ENCODE peak calls at places on chromosome 11, in seven cellular contexts. K, M, N, P, B, A and Q are unnamed samples.

GRCh38 chr11:76653674-76654309 is 16.8 kb downstream of the LRRC32 start:
- DNase-seq in K (no peak), M (peak), N (no peak), P (no peak), B (no peak), A (peak), Q (no peak)

GRCh38 chr11:57248780-57249383 is 11.8 kb upstream of the APLNR start:
- DNase-seq in K (peak), M (peak), N (no peak), P (peak), B (no peak), A (peak), Q (no peak)

GRCh38 chr11:46458491-46458890 is 66.9 kb upstream of the CHRM4 start:
- DNase-seq in K (no peak), M (no peak), N (no peak), P (no peak), B (no peak), A (no peak), Q (no peak)

GRCh38 chr11:57370251-57370650 is 10.7 kb downstream of the PRG3 start:
- DNase-seq in K (no peak), M (no peak), N (no peak), P (no peak), B (no peak), A (no peak), Q (peak)

GRCh38 chr11:108788565-108789199 is 123.8 kb downstream of the DDX10 start:
- DNase-seq in K (no peak), M (peak), N (no peak), P (peak), B (no peak), A (no peak), Q (no peak)

GRCh38 chr11:15258433-15259350 is 144.0 kb downstream of the INSC start:
- DNase-seq in K (no peak), M (peak), N (no peak), P (peak), B (peak), A (no peak), Q (no peak)

GRCh38 chr11:47270331-47271271 is 668 bp downstream of the MADD start:
- DNase-seq in K (no peak), M (no peak), N (peak), P (no peak), B (peak), A (peak), Q (no peak)

GRCh38 chr11:86800076-86800955 is at the start of gene PRSS23:
- DNase-seq in K (peak), M (peak), N (no peak), P (no peak), B (peak), A (peak), Q (no peak)

GRCh38 chr11:74849525-74850391 is 99.1 kb downstream of the XRRA1 start:
- DNase-seq in K (no peak), M (peak), N (no peak), P (no peak), B (no peak), A (no peak), Q (no peak)

GRCh38 chr11:58006940-58007339 is 16.7 kb upstream of the OR9Q1 start:
- DNase-seq in K (no peak), M (no peak), N (no peak), P (no peak), B (no peak), A (no peak), Q (peak)

GRCh38 chr11:6321356-6321755 is 1.1 kb upstream of the CAVIN3 start:
- DNase-seq in K (no peak), M (no peak), N (no peak), P (no peak), B (no peak), A (no peak), Q (no peak)

GRCh38 chr11:100403817-100404216 is 283.3 kb upstream of the ARHGAP42 start:
- DNase-seq in K (no peak), M (no peak), N (no peak), P (no peak), B (no peak), A (no peak), Q (no peak)

GRCh38 chr11:44575288-44575672 is 9.8 kb downstream of the CD82 start:
- DNase-seq in K (no peak), M (no peak), N (no peak), P (no peak), B (no peak), A (peak), Q (no peak)

GRCh38 chr11:118056806-118057205 is 20.1 kb upstream of the TMPRSS4 start:
- DNase-seq in K (no peak), M (no peak), N (no peak), P (no peak), B (no peak), A (no peak), Q (no peak)

GRCh38 chr11:12220305-12220704 is 109.9 kb downstream of the MICAL2 start:
- DNase-seq in K (no peak), M (no peak), N (no peak), P (no peak), B (no peak), A (no peak), Q (no peak)

GRCh38 chr11:33588056-33588455 is 112.6 kb downstream of the C11orf91 start:
- DNase-seq in K (no peak), M (no peak), N (no peak), P (no peak), B (no peak), A (no peak), Q (no peak)

GRCh38 chr11:113553235-113553634 is 78.0 kb upstream of the DRD2 start:
- DNase-seq in K (no peak), M (peak), N (no peak), P (peak), B (no peak), A (no peak), Q (peak)

GRCh38 chr11:113121746-113122145 is 160.5 kb downstream of the NCAM1 start:
- DNase-seq in K (no peak), M (no peak), N (no peak), P (no peak), B (no peak), A (no peak), Q (no peak)

GRCh38 chr11:103673773-103674172 is 362.7 kb upstream of the DDI1 start:
- DNase-seq in K (no peak), M (no peak), N (no peak), P (no peak), B (no peak), A (no peak), Q (no peak)

GRCh38 chr11:133041928-133042890 is 490.1 kb downstream of the OPCML start:
- DNase-seq in K (no peak), M (no peak), N (no peak), P (no peak), B (no peak), A (no peak), Q (no peak)

GRCh38 chr11:7417328-7417727 is 68.0 kb upstream of the OLFML1 start:
- DNase-seq in K (no peak), M (no peak), N (no peak), P (no peak), B (no peak), A (no peak), Q (no peak)

GRCh38 chr11:9273430-9274336 is 8.5 kb upstream of the DENND5A start:
- DNase-seq in K (no peak), M (no peak), N (no peak), P (no peak), B (no peak), A (no peak), Q (no peak)

GRCh38 chr11:32758291-32758690 is 36.2 kb downstream of the CCDC73 start:
- DNase-seq in K (no peak), M (no peak), N (no peak), P (no peak), B (no peak), A (no peak), Q (no peak)